ENCODE peak calls at places on chromosomes 1 and 21, in five cellular contexts. M is mammary epithelial cell, N is cardiac muscle cell, S is colonic mucosa, Q is sigmoid colon. Z is an unnamed sample.
A peak's percentile ranks its signal among the peaks of the same experiment; 100 is the strongest.

GRCh38 chr1:244801246-244801645 is 34.2 kb upstream of the COX20 start:
- DNase-seq in M (peak; percentile 14), N (peak; percentile 47), S (no peak), Q (no peak), Z (peak; percentile 52)

GRCh38 chr1:43836267-43836951 is 97.2 kb upstream of the ARTN start:
- DNase-seq in M (peak; percentile 84), N (peak; percentile 14), S (peak; percentile 87), Q (peak; percentile 76), Z (no peak)

GRCh38 chr1:108016451-108016920 is 51.5 kb upstream of the VAV3 start:
- DNase-seq in M (peak; percentile 71), N (peak; percentile 97), S (no peak), Q (no peak), Z (peak; percentile 94)

GRCh38 chr1:183807549-183808168 is 2.7 kb downstream of the RGL1 start:
- DNase-seq in M (peak; percentile 83), N (peak; percentile 33), S (no peak), Q (peak; percentile 74), Z (peak; percentile 26)

GRCh38 chr1:55927934-55928333 is 651.4 kb downstream of the PLPP3 start:
- DNase-seq in M (no peak), N (peak; percentile 40), S (no peak), Q (no peak), Z (peak; percentile 24)

GRCh38 chr1:182603646-182604127 is 502 bp downstream of the RGS16 start:
- DNase-seq in M (no peak), N (no peak), S (no peak), Q (peak; percentile 72), Z (no peak)

GRCh38 chr1:202107321-202107761 is 15.4 kb upstream of the GPR37L1 start:
- DNase-seq in M (peak; percentile 67), N (no peak), S (peak; percentile 89), Q (no peak), Z (no peak)

GRCh38 chr1:98172022-98172421 is 251.2 kb upstream of the DPYD start:
- DNase-seq in M (no peak), N (no peak), S (no peak), Q (no peak), Z (no peak)

GRCh38 chr1:247110627-247111258 is 6.6 kb upstream of the ZNF669 start:
- DNase-seq in M (peak; percentile 14), N (no peak), S (no peak), Q (no peak), Z (no peak)

GRCh38 chr1:105678334-105678733 is 1378.1 kb upstream of the PRMT6 start:
- DNase-seq in M (no peak), N (no peak), S (no peak), Q (no peak), Z (no peak)

GRCh38 chr1:175154595-175155472 is 37.7 kb downstream of the KIAA0040 start:
- DNase-seq in M (peak; percentile 51), N (peak; percentile 57), S (peak; percentile 81), Q (peak; percentile 85), Z (peak; percentile 56)

GRCh38 chr1:175124842-175125241 is 57.2 kb downstream of the TNN start:
- DNase-seq in M (no peak), N (peak; percentile 56), S (no peak), Q (no peak), Z (peak; percentile 41)

GRCh38 chr21:25126564-25126963 is 480.7 kb downstream of the MRPL39 start:
- DNase-seq in M (no peak), N (no peak), S (no peak), Q (no peak), Z (no peak)

GRCh38 chr1:156623946-156624813 is 5.0 kb downstream of the HAPLN2 start:
- DNase-seq in M (peak; percentile 45), N (peak; percentile 59), S (peak; percentile 35), Q (peak; percentile 79), Z (peak; percentile 43)

GRCh38 chr1:155005076-155005971 is 2.7 kb downstream of the ZBTB7B start:
- DNase-seq in M (no peak), N (no peak), S (peak; percentile 91), Q (peak; percentile 92), Z (no peak)

GRCh38 chr1:101105877-101106276 is 80.3 kb upstream of the DPH5 start:
- DNase-seq in M (no peak), N (peak; percentile 45), S (no peak), Q (no peak), Z (peak; percentile 10)

GRCh38 chr1:15848929-15849774 is 1.6 kb downstream of the SPEN start:
- DNase-seq in M (peak; percentile 88), N (peak; percentile 85), S (peak; percentile 86), Q (peak; percentile 91), Z (peak; percentile 82)

GRCh38 chr21:45291613-45292398 is 4.1 kb upstream of the POFUT2 start:
- DNase-seq in M (no peak), N (no peak), S (peak; percentile 18), Q (peak; percentile 74), Z (no peak)

GRCh38 chr1:48285525-48285924 is 63.0 kb downstream of the SLC5A9 start:
- DNase-seq in M (no peak), N (no peak), S (no peak), Q (no peak), Z (no peak)

GRCh38 chr1:175072131-175072941 is 4.7 kb downstream of the TNN start:
- DNase-seq in M (peak; percentile 35), N (peak; percentile 69), S (no peak), Q (peak; percentile 80), Z (peak; percentile 45)

GRCh38 chr1:170664828-170665617 is 1.1 kb downstream of the PRRX1 start:
- DNase-seq in M (peak; percentile 20), N (peak; percentile 72), S (peak; percentile 30), Q (peak; percentile 67), Z (peak; percentile 69)

GRCh38 chr1:172654535-172654934 is 4.4 kb upstream of the FASLG start:
- DNase-seq in M (peak; percentile 76), N (peak; percentile 42), S (no peak), Q (no peak), Z (peak; percentile 62)

GRCh38 chr21:41832230-41833137 is 46.7 kb downstream of the PRDM15 start:
- DNase-seq in M (no peak), N (no peak), S (no peak), Q (no peak), Z (no peak)

GRCh38 chr1:150281221-150281757 is 1.1 kb upstream of the CIART start:
- DNase-seq in M (peak; percentile 64), N (peak; percentile 78), S (peak; percentile 82), Q (peak; percentile 89), Z (peak; percentile 76)

GRCh38 chr1:150282558-150282958 is 204 bp downstream of the CIART start:
- DNase-seq in M (no peak), N (no peak), S (peak; percentile 40), Q (no peak), Z (no peak)

GRCh38 chr1:150281758-150282557 is at the start of gene CIART:
- DNase-seq in M (peak; percentile 98), N (peak; percentile 99), S (peak; percentile 86), Q (peak; percentile 99), Z (peak; percentile 99)

GRCh38 chr1:150280138-150280707 is 2.1 kb upstream of the CIART start:
- DNase-seq in M (no peak), N (no peak), S (peak; percentile 88), Q (no peak), Z (no peak)

DNA sequence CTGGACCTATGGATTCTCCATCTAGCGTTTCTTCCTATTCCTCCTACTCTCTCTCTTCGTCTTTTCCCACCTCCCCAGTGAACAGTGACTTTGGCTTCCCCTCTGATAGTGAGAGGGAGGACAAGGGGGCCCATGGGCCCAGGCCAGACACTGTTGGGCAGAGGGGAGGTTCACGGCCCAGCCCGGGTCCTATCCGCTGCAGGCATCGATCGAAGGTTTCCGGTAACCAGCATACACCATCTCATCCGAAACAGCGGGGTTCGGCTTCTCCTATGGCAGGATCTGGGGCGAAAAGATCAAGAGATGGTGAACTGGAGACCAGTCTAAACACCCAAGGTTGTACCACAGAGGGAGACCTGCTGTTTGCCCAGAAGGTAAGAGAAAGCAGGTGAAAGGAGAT is 906 bp downstream of the CIART start:
- DNase-seq in M (no peak), N (no peak), S (no peak), Q (no peak), Z (no peak)
- H3K4me3 ChIP-seq in M (peak overlapping the region; percentile 74), N (peak overlapping the region; percentile 34), S (no peak overlapping the region), Q (peak overlapping the region; percentile 42), Z (peak overlapping the region; percentile 60)

GRCh38 chr21:33211732-33212131 is 18.0 kb upstream of the IFNAR2 start:
- DNase-seq in M (no peak), N (peak; percentile 25), S (no peak), Q (no peak), Z (no peak)
- TF ChIP-seq CTCF in M (no peak), N (no peak), S (no peak), Q (no peak), Z (no peak)

GRCh38 chr1:32396482-32396881 is 2.2 kb upstream of the BSDC1 start:
- DNase-seq in M (no peak), N (no peak), S (no peak), Q (no peak), Z (no peak)

GRCh38 chr1:32394890-32395415 is 712 bp upstream of the BSDC1 start:
- DNase-seq in M (no peak), N (peak; percentile 29), S (no peak), Q (no peak), Z (peak; percentile 26)

GRCh38 chr1:32398401-32398800 is 4.2 kb upstream of the BSDC1 start:
- DNase-seq in M (no peak), N (no peak), S (no peak), Q (no peak), Z (peak; percentile 21)

GRCh38 chr1:32400876-32401631 is 6.8 kb upstream of the BSDC1 start:
- DNase-seq in M (peak; percentile 63), N (peak; percentile 90), S (peak; percentile 89), Q (peak; percentile 94), Z (peak; percentile 86)

DNA sequence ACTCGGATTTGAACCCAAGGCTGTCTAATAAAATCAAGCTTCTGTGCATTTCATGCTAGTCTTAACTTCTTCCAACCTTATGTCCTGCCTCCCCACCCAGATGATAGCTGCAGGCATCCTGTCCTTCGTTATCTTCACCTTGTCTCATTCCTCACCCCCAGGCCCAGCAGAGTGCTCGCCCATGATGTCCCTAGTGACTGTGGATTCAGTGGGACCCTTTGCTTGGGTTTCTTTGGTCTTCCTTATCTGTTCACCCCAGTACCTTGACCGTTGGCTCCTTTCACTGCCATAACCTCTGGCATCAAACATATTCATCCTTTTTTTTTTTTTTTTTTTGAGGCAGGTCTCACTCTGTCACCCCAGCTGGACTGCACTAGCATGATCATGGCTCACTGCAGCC is 5.6 kb upstream of the BSDC1 start:
- DNase-seq in M (no peak), N (no peak), S (no peak), Q (no peak), Z (no peak)
- H3K4me3 ChIP-seq in M (no peak overlapping the region), N (no peak overlapping the region), S (no peak overlapping the region), Q (no peak overlapping the region), Z (no peak overlapping the region)

DNA sequence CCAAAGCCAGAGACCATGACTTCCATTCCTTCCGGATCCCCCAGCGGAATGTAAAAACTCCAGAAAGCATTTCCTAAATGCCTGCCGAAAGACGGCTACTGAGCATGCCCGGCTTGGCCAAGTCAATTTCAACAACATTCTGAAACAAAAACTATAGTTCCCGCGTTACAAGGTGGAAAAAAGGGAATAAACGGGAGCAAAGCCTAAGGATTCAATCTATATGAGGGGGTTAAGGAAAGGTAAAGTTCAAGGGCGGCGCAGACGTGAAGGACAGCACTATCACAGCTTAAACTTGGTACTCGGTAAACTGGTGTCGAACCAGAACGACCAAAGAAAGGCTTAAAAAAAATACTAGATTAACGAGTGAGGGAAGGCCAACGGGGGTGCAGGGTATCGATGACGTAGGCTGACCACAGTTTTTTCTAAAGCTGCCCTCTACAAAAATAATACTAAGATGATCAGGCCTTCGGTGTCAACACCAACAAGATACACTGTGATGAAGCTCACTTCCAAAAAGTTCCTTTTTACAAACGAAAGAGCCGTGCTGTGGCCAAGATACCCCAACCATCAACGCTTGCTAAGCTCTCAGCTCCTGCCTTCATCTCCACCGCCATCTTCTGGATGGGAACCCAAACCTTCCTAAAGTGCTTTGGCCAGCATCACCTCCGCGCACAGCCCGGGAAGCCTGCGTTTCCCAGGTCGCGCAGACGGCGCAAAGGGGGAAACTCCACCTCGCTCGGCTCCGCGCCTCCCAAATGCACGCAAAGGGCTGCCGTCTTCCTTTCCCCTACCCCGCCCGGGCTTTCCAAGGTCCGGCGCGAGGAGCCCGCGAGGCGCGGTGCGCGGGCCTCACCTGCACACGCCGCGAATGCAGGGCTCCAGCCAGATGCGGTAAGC is 730 bp downstream of the USP48 start:
- DNase-seq in M (peak; percentile 65), N (peak; percentile 70), S (peak; percentile 60), Q (peak; percentile 28), Z (peak; percentile 68)
- TF ChIP-seq CTCF in M (no peak), N (peak; percentile 29), S (no peak), Q (no peak), Z (peak; percentile 41)